ENCODE peak calls at places on chromosome 6, in five cellular contexts. V, E, U, M and A are unnamed samples.
A peak's percentile ranks its signal among the peaks of the same experiment; 100 is the strongest.

GRCh38 chr6:7392402-7392801 is 2.8 kb downstream of the RIOK1 start:
- DNase-seq in V (no peak), E (peak; percentile 27), U (no peak), M (no peak), A (no peak)

GRCh38 chr6:116533233-116533957 is 12.1 kb downstream of the TRAPPC3L start:
- DNase-seq in V (no peak), E (no peak), U (no peak), M (no peak), A (no peak)

GRCh38 chr6:85186546-85187170 is 263.2 kb upstream of the NT5E start:
- DNase-seq in V (no peak), E (peak; percentile 71), U (no peak), M (no peak), A (peak; percentile 56)

GRCh38 chr6:111984516-111985201 is 69.2 kb upstream of the CCN6 start:
- DNase-seq in V (no peak), E (no peak), U (no peak), M (no peak), A (no peak)

GRCh38 chr6:89941847-89942497 is 47.7 kb downstream of the GJA10 start:
- DNase-seq in V (no peak), E (no peak), U (no peak), M (no peak), A (no peak)

GRCh38 chr6:161584051-161584450 is 310.2 kb upstream of the AGPAT4 start:
- DNase-seq in V (no peak), E (peak; percentile 42), U (no peak), M (no peak), A (no peak)

GRCh38 chr6:56311086-56311485 is 63.7 kb upstream of the COL21A1 start:
- DNase-seq in V (no peak), E (peak; percentile 44), U (no peak), M (no peak), A (peak; percentile 31)

GRCh38 chr6:24982231-24982630 is 46.5 kb upstream of the RIPOR2 start:
- DNase-seq in V (no peak), E (peak; percentile 38), U (peak; percentile 75), M (no peak), A (no peak)

GRCh38 chr6:82337688-82338257 is 25.8 kb upstream of the TPBG start:
- DNase-seq in V (no peak), E (no peak), U (no peak), M (no peak), A (no peak)

GRCh38 chr6:157668034-157668401 is 155.0 kb upstream of the SNX9 start:
- DNase-seq in V (no peak), E (no peak), U (no peak), M (no peak), A (no peak)

GRCh38 chr6:157317129-157317814 is 6.0 kb downstream of the TMEM242 start:
- DNase-seq in V (peak; percentile 92), E (peak; percentile 93), U (peak; percentile 61), M (no peak), A (peak; percentile 98)

GRCh38 chr6:53437557-53438202 is 88.9 kb upstream of the ELOVL5 start:
- DNase-seq in V (no peak), E (peak; percentile 82), U (peak; percentile 49), M (no peak), A (peak; percentile 64)

GRCh38 chr6:138577151-138577915 is 78.0 kb upstream of the NHSL1 start:
- DNase-seq in V (no peak), E (no peak), U (no peak), M (no peak), A (no peak)

GRCh38 chr6:100343678-100344077 is 121.0 kb downstream of the SIM1 start:
- DNase-seq in V (no peak), E (peak; percentile 66), U (peak; percentile 56), M (no peak), A (peak; percentile 38)

GRCh38 chr6:33206864-33207568 is 1.3 kb upstream of the RING1 start:
- DNase-seq in V (peak; percentile 65), E (peak; percentile 85), U (no peak), M (peak; percentile 50), A (peak; percentile 74)

GRCh38 chr6:162149786-162150185 is 577.8 kb downstream of the PRKN start:
- DNase-seq in V (no peak), E (no peak), U (no peak), M (no peak), A (no peak)

GRCh38 chr6:146850238-146850896 is 251.6 kb downstream of the ADGB start:
- DNase-seq in V (no peak), E (peak; percentile 48), U (no peak), M (no peak), A (no peak)

GRCh38 chr6:83057705-83058321 is 7.8 kb downstream of the UBE3D start:
- DNase-seq in V (no peak), E (peak; percentile 80), U (no peak), M (peak; percentile 40), A (peak; percentile 57)

GRCh38 chr6:1001655-1002349 is 308.9 kb upstream of the EXOC2 start:
- DNase-seq in V (no peak), E (peak; percentile 60), U (no peak), M (no peak), A (no peak)

GRCh38 chr6:62445521-62445920 is 159.5 kb upstream of the KHDRBS2 start:
- DNase-seq in V (no peak), E (no peak), U (no peak), M (no peak), A (no peak)

GRCh38 chr6:137389150-137389664 is 105.0 kb downstream of the OLIG3 start:
- DNase-seq in V (no peak), E (no peak), U (no peak), M (no peak), A (no peak)

GRCh38 chr6:165602291-165602690 is 60.8 kb downstream of the PDE10A start:
- DNase-seq in V (no peak), E (no peak), U (no peak), M (no peak), A (no peak)

GRCh38 chr6:35209081-35209480 is 4.7 kb upstream of the SCUBE3 start:
- DNase-seq in V (no peak), E (no peak), U (no peak), M (no peak), A (no peak)

GRCh38 chr6:144195671-144196070 is 45.4 kb downstream of the STX11 start:
- DNase-seq in V (no peak), E (no peak), U (no peak), M (no peak), A (no peak)

GRCh38 chr6:169905041-169905807 is 153.8 kb downstream of the ERMARD start:
- DNase-seq in V (no peak), E (peak; percentile 48), U (peak; percentile 26), M (no peak), A (peak; percentile 99)

GRCh38 chr6:10970731-10971130 is 73.4 kb downstream of the ELOVL2 start:
- DNase-seq in V (no peak), E (no peak), U (no peak), M (no peak), A (no peak)

GRCh38 chr6:162728177-162728571 is 400 bp downstream of the PACRG start:
- DNase-seq in V (no peak), E (no peak), U (no peak), M (peak; percentile 31), A (no peak)

GRCh38 chr6:51495016-51495805 is 592.2 kb downstream of the PKHD1 start:
- DNase-seq in V (no peak), E (no peak), U (no peak), M (no peak), A (no peak)

GRCh38 chr6:122610690-122611455 is 668 bp downstream of the PKIB start:
- DNase-seq in V (peak; percentile 65), E (peak; percentile 38), U (no peak), M (peak; percentile 82), A (peak; percentile 40)

DNA sequence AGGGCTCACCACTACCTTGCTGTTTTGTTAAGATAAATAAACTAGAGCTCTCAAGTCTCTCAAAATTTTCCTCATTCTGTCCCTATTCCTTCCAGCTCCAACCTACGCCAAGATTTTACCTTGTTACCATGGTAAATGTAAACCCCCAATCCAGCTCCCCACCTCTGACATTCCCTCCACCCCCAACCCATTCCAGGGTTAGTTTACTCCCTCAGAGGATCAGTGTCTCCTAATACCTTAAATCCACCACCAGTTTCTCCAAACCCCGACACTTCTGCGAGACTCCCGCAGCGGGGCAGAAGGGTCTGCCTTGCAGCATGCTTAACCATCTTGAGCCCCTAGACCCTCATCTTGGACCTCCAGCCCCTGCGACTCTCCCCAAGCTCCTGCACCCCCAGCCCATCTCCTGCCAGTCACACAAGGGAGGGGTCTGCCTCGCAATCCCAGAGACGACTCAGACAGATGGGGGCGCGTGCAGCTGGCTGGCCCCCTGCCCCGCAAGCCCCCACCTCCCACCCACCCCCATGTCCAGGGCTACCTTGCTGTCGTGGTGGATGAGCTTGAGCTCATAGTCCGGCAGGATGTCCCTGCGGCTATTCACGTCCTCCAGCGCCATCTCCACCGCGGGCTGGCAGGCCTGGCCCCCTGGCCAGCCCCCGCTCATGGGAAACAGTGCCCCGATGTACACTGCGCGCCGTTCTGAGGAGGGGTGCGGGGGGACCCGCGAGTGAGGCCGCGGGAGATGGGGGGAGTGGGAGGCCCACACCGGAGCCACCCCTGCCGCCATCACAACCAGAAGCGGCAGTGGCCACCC is 5.8 kb downstream of the GABBR1 start:
- DNase-seq in V (peak; percentile 64), E (peak; percentile 36), U (no peak), M (no peak), A (no peak)
- H3K4me3 ChIP-seq in V (peak overlapping the region; percentile 85), E (peak overlapping the region; percentile 74), U (peak overlapping the region; percentile 84), M (no peak overlapping the region), A (peak overlapping the region; percentile 58)

DNA sequence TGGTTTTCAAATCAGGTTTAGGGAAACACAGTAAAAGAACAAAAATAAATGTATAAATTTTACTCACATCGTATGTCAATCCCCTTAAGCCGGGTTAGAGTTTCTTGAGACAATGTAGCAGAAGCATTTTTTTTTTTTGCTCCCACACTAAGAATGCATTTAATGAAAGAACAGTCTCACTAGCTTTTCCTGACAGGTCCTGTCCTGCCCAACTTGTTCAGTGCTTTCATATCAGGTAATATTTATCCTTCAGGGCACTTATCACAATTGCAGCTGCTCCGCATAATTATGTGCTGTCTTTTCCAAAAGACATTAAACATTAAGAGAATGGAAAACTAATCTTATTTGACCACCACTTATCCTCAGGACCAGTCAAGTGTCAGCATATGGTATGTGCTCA is 632.0 kb downstream of the HTR1B start:
- DNase-seq in V (no peak), E (no peak), U (no peak), M (no peak), A (no peak)
- H3K4me3 ChIP-seq in V (no peak overlapping the region), E (no peak overlapping the region), U (no peak overlapping the region), M (no peak overlapping the region), A (no peak overlapping the region)

GRCh38 chr6:29014729-29015608 is 9.9 kb upstream of the ZNF311 start:
- DNase-seq in V (no peak), E (peak; percentile 39), U (no peak), M (no peak), A (no peak)
- H3K4me3 ChIP-seq in V (peak overlapping the region; percentile 50), E (peak overlapping the region; percentile 20), U (peak overlapping the region; percentile 41), M (no peak overlapping the region), A (no peak overlapping the region)

DNA sequence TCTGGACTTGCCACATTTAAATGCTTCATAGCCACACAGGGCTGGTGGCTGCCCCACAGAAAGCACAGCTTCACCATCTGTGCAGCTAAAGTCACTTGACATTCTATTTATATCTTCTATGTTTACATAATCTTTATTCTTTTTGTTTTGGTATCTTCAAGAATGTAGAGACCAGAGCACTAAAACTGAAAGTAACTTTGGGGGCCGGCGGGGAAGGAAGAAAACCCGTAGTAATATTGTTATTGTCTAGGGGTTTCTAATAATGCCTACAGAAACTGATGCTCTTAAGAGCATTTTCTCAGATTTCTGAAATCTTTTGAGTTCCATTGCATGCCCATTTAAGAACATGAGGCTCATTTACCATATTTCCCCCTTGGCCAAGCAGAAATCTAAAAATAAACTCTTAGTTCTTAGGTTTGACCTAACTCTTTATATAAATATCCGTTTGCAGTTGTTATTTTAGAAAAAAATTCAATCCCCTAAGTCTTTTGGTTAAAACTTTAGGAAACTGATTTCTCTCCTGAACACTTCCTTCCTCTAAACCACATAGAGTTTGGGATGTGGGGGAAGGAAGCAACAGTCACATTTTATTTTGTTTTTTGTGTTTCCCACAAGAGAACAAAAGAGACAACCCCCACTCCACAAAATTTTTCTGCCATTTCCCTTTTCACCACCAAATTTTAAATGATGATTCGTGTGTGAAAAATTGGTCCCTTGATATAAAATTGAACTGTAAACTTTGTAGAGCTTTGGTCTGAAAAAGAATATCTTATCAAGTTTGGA is 207.6 kb downstream of the OGFRL1 start:
- DNase-seq in V (no peak), E (peak; percentile 56), U (no peak), M (peak; percentile 18), A (peak; percentile 67)
- H3K4me3 ChIP-seq in V (peak overlapping the region; percentile 53), E (no peak overlapping the region), U (no peak overlapping the region), M (no peak overlapping the region), A (peak overlapping the region; percentile 74)